ENCODE peak calls at places on chromosomes 16 and 17, in ten cellular contexts. C is neural progenitor cell; X is CD8-positive, alpha-beta memory T cell; B is left ventricle myocardium inferior; M is IMR-90; L is SJSA1; I is ovary; G is iPS DF 6.9; K is hepatocyte; D is HCT116. P is an unnamed sample. For H3K4me1 and H3K36me3, the result is how much of the 10 kb centered on the place peaks cover.

GRCh38 chr17:14468858-14469257 is 168.0 kb downstream of the HS3ST3B1 start:
- DNase-seq in C (no peak), X (no peak), B (no peak), M (no peak), L (no peak), I (no peak), G (no peak), K (no peak), D (no peak), P (no peak)

GRCh38 chr17:35536664-35537160 is 766 bp downstream of the SLFN12L start:
- DNase-seq in C (no peak), X (peak), B (no peak), M (no peak), L (no peak), I (no peak), G (no peak), K (no peak), D (no peak), P (no peak)

GRCh38 chr16:85444879-85445778 is 168.0 kb upstream of the GSE1 start:
- DNase-seq in C (peak), X (no peak), B (no peak), M (no peak), L (no peak), I (no peak), G (no peak), K (no peak), D (no peak), P (no peak)

GRCh38 chr17:75065562-75066151 is 18.6 kb downstream of the KCTD2 start:
- DNase-seq in C (no peak), X (no peak), B (no peak), M (no peak), L (no peak), I (no peak), G (no peak), K (no peak), D (no peak), P (no peak)

GRCh38 chr16:86026916-86027315 is 128.0 kb downstream of the IRF8 start:
- DNase-seq in C (no peak), X (no peak), B (no peak), M (no peak), L (no peak), I (no peak), G (no peak), K (no peak), D (no peak), P (no peak)

GRCh38 chr17:6914711-6915110 is 81.1 kb upstream of the ALOX12 start:
- DNase-seq in C (no peak), X (peak), B (no peak), M (peak), L (peak), I (no peak), G (no peak), K (no peak), D (no peak), P (no peak)

GRCh38 chr17:35313875-35314409 is 59.5 kb downstream of the SLFN11 start:
- DNase-seq in C (no peak), X (peak), B (peak), M (no peak), L (no peak), I (peak), G (no peak), K (no peak), D (no peak), P (no peak)

GRCh38 chr17:83194761-83195329 is 115.4 kb downstream of the METRNL start:
- DNase-seq in C (no peak), X (peak), B (no peak), M (no peak), L (peak), I (peak), G (no peak), K (no peak), D (no peak), P (peak)

GRCh38 chr16:69886726-69887125 is 64.4 kb upstream of the CLEC18A start:
- DNase-seq in C (no peak), X (no peak), B (no peak), M (no peak), L (no peak), I (no peak), G (no peak), K (no peak), D (no peak), P (no peak)

GRCh38 chr16:79980650-79981521 is 380.3 kb upstream of the MAF start:
- DNase-seq in C (peak), X (no peak), B (no peak), M (no peak), L (no peak), I (no peak), G (no peak), K (no peak), D (no peak), P (no peak)

GRCh38 chr17:9209347-9209746 is 188.0 kb downstream of the NTN1 start:
- DNase-seq in C (no peak), X (no peak), B (no peak), M (no peak), L (no peak), I (no peak), G (no peak), K (no peak), D (no peak), P (no peak)

GRCh38 chr16:60648260-60648659 is 1388.0 kb downstream of the CDH8 start:
- DNase-seq in C (no peak), X (no peak), B (no peak), M (no peak), L (no peak), I (no peak), G (no peak), K (no peak), D (no peak), P (no peak)

GRCh38 chr17:37137070-37137610 is 188.4 kb downstream of the AATF start:
- DNase-seq in C (no peak), X (no peak), B (no peak), M (no peak), L (no peak), I (no peak), G (no peak), K (no peak), D (no peak), P (no peak)
- H3K4me1 ChIP-seq in C (half or more), X (under half), B (under half), M (under half), L (under half), I (under half), G (under half), K (under half), D (under half), P (under half)

DNA sequence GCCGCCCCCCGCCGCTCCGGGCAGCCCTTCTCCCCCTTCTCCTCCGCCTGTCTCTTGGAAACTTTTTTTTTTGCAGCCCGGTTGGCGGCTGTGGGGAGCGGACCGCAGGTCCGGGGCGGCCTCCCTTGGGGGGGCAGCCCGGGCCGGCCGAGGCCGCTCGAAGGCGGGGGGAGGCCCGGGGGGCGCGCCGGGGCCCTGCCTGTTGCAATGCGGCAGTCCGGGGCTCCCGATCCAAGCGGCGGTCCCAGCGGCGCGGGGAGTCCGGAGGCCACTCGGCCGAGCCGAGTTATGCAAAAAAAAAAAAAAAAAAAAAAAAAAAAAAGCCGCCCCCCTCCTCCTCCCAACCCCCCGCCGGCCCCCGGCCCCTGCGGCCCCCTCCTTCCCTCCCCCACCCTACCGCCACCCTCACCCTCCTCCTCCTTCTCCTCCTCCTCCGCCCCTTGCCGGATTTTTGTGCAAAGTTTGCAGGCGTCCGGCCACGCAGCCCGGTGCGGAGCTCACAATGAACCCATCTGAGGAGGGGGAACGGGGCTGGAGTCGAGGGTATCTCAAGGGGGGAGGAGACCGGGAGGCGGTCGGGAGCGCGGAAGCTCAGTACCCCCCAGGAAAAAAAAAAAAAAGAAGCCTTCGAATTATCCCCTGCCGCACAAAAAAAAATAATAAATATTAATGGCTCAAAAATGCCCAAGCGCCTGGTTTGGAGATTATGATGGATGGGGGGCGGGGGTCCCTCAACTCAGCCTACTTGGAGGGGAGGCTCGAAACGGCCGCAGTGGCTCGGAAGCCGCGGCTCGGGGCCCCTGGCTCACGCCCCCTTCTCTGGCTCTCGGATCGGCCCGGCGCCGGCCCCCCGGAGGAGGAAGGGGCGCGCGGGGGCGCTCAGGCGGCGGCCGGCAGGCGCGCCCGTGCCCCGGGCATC is at the start of gene ZNF423:
- DNase-seq in C (peak), X (no peak), B (no peak), M (no peak), L (no peak), I (peak), G (no peak), K (peak), D (no peak), P (no peak)
- H3K4me3 ChIP-seq in C (peak), X (no peak), B (peak), M (peak), L (peak), I (peak), G (peak), K (peak), D (peak), P (peak)

GRCh38 chr17:37466471-37466870 is 23.2 kb upstream of the DUSP14 start:
- DNase-seq in C (no peak), X (no peak), B (no peak), M (no peak), L (no peak), I (no peak), G (no peak), K (no peak), D (no peak), P (no peak)
- H3K36me3 ChIP-seq in C (under half), X (under half), B (half or more), M (under half), L (under half), I (under half), G (under half), K (under half), D (under half), P (half or more)

GRCh38 chr16:15966420-15967222 is 17.2 kb downstream of the ABCC1 start:
- DNase-seq in C (no peak), X (peak), B (no peak), M (peak), L (peak), I (no peak), G (no peak), K (no peak), D (peak), P (peak)
- H3K4me1 ChIP-seq in C (under half), X (under half), B (under half), M (under half), L (half or more), I (under half), G (under half), K (under half), D (half or more), P (under half)

GRCh38 chr16:57004387-57005250 is 15.3 kb downstream of the NLRC5 start:
- DNase-seq in C (no peak), X (no peak), B (no peak), M (no peak), L (no peak), I (no peak), G (no peak), K (no peak), D (no peak), P (no peak)
- H3K4me3 ChIP-seq in C (no peak), X (no peak), B (no peak), M (no peak), L (no peak), I (no peak), G (no peak), K (no peak), D (no peak), P (no peak)

GRCh38 chr16:87705780-87706277 is 60.0 kb downstream of the KLHDC4 start:
- DNase-seq in C (peak), X (no peak), B (no peak), M (no peak), L (no peak), I (no peak), G (no peak), K (peak), D (no peak), P (no peak)

GRCh38 chr16:87708181-87708580 is 57.6 kb downstream of the KLHDC4 start:
- DNase-seq in C (no peak), X (no peak), B (no peak), M (no peak), L (no peak), I (no peak), G (no peak), K (no peak), D (no peak), P (no peak)

GRCh38 chr16:87706278-87707000 is 59.3 kb downstream of the KLHDC4 start:
- DNase-seq in C (peak), X (no peak), B (no peak), M (no peak), L (no peak), I (no peak), G (no peak), K (peak), D (no peak), P (no peak)

GRCh38 chr16:87707714-87708113 is 58.1 kb downstream of the KLHDC4 start:
- DNase-seq in C (no peak), X (no peak), B (no peak), M (no peak), L (no peak), I (no peak), G (no peak), K (no peak), D (no peak), P (no peak)

GRCh38 chr16:87707097-87707496 is 58.7 kb downstream of the KLHDC4 start:
- DNase-seq in C (peak), X (no peak), B (no peak), M (no peak), L (no peak), I (no peak), G (peak), K (no peak), D (no peak), P (no peak)
- H3K36me3 ChIP-seq in C (under half), X (under half), B (half or more), M (under half), L (under half), I (under half), G (under half), K (under half), D (under half), P (under half)

GRCh38 chr17:37133131-37133530 is 184.4 kb downstream of the AATF start:
- DNase-seq in C (no peak), X (no peak), B (no peak), M (no peak), L (no peak), I (no peak), G (no peak), K (no peak), D (no peak), P (no peak)
- H3K4me1 ChIP-seq in C (half or more), X (under half), B (under half), M (under half), L (under half), I (under half), G (under half), K (under half), D (under half), P (under half)

P was measured in adipocyte.